ENCODE peak calls at places on chromosomes 3 and 15, in eight cellular contexts. P is neural progenitor cell; B is endothelial cell of umbilical vein; K is psoas muscle; R is suprapubic skin; I is CD8-positive, alpha-beta T cell; D is heart left ventricle; C is upper lobe of left lung. V is an unnamed sample. For H3K36me3 and H3K27me3, the result is how much of the 10 kb centered on the place peaks cover.

GRCh38 chr3:113151475-113152031 is 59.8 kb upstream of the BOC start:
- DNase-seq in I (no peak), C (no peak), R (no peak), P (no peak), K (peak), D (no peak), B (no peak), V (no peak)

GRCh38 chr15:57356636-57357035 is 19.7 kb upstream of the CGNL1 start:
- DNase-seq in R (no peak), P (peak), B (peak), I (no peak), K (no peak), C (no peak), D (no peak), V (no peak)

GRCh38 chr3:145767909-145768308 is 393.1 kb downstream of the PLOD2 start:
- DNase-seq in I (no peak), D (no peak), P (no peak), C (no peak), R (no peak), B (peak), K (no peak), V (no peak)

GRCh38 chr15:78372880-78373279 is 32.7 kb downstream of the CRABP1 start:
- DNase-seq in P (no peak), B (no peak), I (no peak), K (no peak), R (no peak), D (no peak), C (no peak), V (peak)

GRCh38 chr3:141021261-141021660 is 29.9 kb upstream of the SPSB4 start:
- DNase-seq in I (no peak), P (no peak), D (no peak), C (no peak), K (no peak), R (no peak), B (no peak), V (no peak)

GRCh38 chr15:77531191-77532000 is 101.3 kb downstream of the LINGO1 start:
- DNase-seq in I (no peak), C (no peak), R (no peak), K (peak), D (no peak), P (no peak), B (no peak), V (no peak)

GRCh38 chr3:194262345-194263305 is 88.5 kb downstream of the CPN2 start:
- DNase-seq in R (no peak), I (no peak), K (no peak), D (no peak), P (no peak), C (no peak), B (no peak), V (no peak)

GRCh38 chr15:72170691-72171090 is 26.9 kb downstream of the GRAMD2A start:
- DNase-seq in C (no peak), K (no peak), B (no peak), R (no peak), D (no peak), P (no peak), I (no peak), V (no peak)

GRCh38 chr3:73461582-73461981 is 163.2 kb downstream of the PDZRN3 start:
- DNase-seq in P (no peak), B (no peak), K (no peak), R (no peak), I (no peak), C (no peak), D (peak), V (no peak)

GRCh38 chr3:160810360-160810759 is 54.3 kb downstream of the PPM1L start:
- DNase-seq in I (no peak), C (no peak), D (no peak), B (no peak), K (peak), R (no peak), P (no peak), V (peak)

GRCh38 chr3:51998774-51999173 is 3.1 kb upstream of the RPL29 start:
- DNase-seq in I (no peak), P (no peak), R (no peak), K (no peak), C (no peak), D (no peak), B (no peak), V (no peak)

GRCh38 chr3:114404590-114404989 is 110.8 kb downstream of the TIGIT start:
- DNase-seq in K (no peak), I (no peak), B (peak), D (no peak), R (no peak), P (no peak), C (no peak), V (no peak)

GRCh38 chr15:39828374-39828931 is 45.8 kb upstream of the FSIP1 start:
- DNase-seq in K (no peak), B (peak), I (no peak), C (no peak), D (no peak), P (peak), R (no peak), V (peak)

GRCh38 chr15:67458449-67458848 is 62.5 kb upstream of the C15orf61 start:
- DNase-seq in I (no peak), D (no peak), K (no peak), B (no peak), C (no peak), P (no peak), R (no peak), V (no peak)

GRCh38 chr3:11774296-11774877 is 72.3 kb downstream of the TAMM41 start:
- DNase-seq in K (no peak), D (no peak), I (no peak), P (peak), R (no peak), C (peak), B (peak), V (peak)

GRCh38 chr15:97143847-97144711 is 813.6 kb downstream of the NR2F2 start:
- DNase-seq in K (no peak), R (no peak), I (no peak), P (peak), D (no peak), C (no peak), B (no peak), V (no peak)

GRCh38 chr3:124938896-124939295 is 4.3 kb upstream of the MUC13 start:
- DNase-seq in P (no peak), B (no peak), K (no peak), I (no peak), D (no peak), R (no peak), C (no peak), V (no peak)

GRCh38 chr15:101001056-101001455 is 81.9 kb downstream of the LRRK1 start:
- DNase-seq in B (no peak), R (no peak), D (no peak), I (no peak), C (no peak), P (no peak), K (no peak), V (no peak)

GRCh38 chr3:108406063-108406660 is 104.2 kb downstream of the MYH15 start:
- DNase-seq in D (no peak), R (no peak), C (no peak), P (no peak), I (no peak), K (no peak), B (no peak), V (no peak)

GRCh38 chr3:37536799-37537311 is 324.8 kb upstream of the CTDSPL start:
- DNase-seq in C (no peak), K (no peak), P (no peak), R (no peak), B (no peak), D (no peak), I (no peak), V (no peak)
- H3K27ac ChIP-seq in C (no peak), K (no peak), P (no peak), R (no peak), B (no peak), D (no peak), I (no peak), V (no peak)

GRCh38 chr3:100245146-100245545 is 15.6 kb upstream of the TBC1D23 start:
- DNase-seq in P (no peak), D (no peak), R (no peak), I (no peak), B (no peak), K (no peak), C (no peak), V (no peak)
- H3K36me3 ChIP-seq in P (under half), D (under half), R (under half), I (under half), B (under half), K (under half), C (under half), V (under half)

DNA sequence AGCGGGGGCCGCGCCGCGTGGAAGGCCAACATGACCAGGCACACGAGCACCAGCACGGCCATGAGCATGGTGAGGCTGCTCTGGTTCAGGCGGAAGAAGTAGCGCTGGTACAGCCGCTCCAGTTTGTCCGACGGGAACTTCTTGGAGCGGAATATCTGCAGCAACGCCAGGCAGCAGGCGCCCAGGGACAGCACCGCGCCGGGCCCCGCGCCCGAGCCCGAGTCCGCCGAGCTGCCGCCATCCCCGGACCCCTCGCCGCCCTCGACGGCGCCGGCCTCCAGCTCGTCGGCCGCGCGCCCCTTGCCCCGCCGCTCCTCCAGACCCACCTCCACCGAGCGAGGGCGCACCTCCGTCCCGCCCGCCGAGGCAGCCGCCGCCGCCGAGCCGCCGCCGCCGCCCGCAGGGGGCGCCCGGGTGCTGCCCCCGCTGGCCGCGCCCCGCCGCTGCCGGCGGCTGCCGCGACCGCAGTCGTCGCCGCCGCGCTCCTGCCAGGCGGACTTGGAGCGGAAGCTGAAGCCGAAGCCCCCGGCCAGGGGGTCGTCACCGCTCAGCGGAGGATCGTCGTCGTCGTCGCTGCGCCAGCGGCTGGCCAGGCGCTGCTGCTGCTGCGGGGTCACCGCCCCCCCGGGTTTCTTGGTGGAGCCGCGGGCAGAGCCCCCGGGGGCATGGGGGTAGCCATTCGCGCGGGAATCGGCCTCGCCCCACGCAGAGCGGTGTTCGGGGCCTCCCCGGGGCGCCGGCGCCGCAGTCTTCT is 964 bp downstream of the ADCY5 start:
- DNase-seq in B (no peak), R (no peak), P (peak), K (peak), D (peak), C (no peak), I (peak), V (no peak)
- H3K27me3 ChIP-seq in B (under half), R (half or more), P (half or more), K (half or more), D (under half), C (under half), I (under half), V (under half)

DNA sequence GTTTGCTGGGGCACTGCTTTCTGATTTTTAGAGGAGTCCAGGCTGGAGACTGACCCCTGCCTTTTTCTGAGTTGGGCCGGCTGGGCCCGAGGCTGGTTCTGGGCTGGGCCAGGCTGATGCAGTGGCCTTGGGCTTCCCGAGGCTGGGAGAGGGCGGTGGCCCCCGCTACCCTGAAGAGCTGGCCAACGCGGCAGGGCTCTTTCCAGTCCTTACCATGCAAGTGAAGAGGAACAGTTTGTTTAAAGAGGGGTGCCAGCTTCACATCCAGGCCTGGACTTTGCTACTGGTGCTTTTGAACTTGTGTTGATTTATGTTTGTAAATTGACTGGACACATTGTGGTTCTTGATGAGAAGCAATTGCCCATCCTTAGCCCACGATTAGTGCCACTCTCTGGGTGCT is 15.3 kb downstream of the IGF1R start:
- DNase-seq in I (no peak), D (no peak), C (no peak), B (no peak), K (no peak), P (no peak), R (no peak), V (no peak)
- H3K27ac ChIP-seq in I (no peak), D (no peak), C (no peak), B (no peak), K (no peak), P (no peak), R (no peak), V (no peak)

GRCh38 chr15:89326316-89326715 is 8.3 kb downstream of the POLG start:
- DNase-seq in C (no peak), I (no peak), P (no peak), D (no peak), R (no peak), B (no peak), K (no peak), V (no peak)

GRCh38 chr15:89328398-89329254 is 6.0 kb downstream of the POLG start:
- DNase-seq in C (no peak), R (no peak), I (no peak), B (no peak), P (no peak), D (no peak), K (no peak), V (no peak)

GRCh38 chr15:89329329-89330084 is 5.1 kb downstream of the POLG start:
- DNase-seq in I (peak), C (no peak), P (no peak), B (no peak), D (no peak), K (no peak), R (no peak), V (no peak)

GRCh38 chr15:89325039-89325803 is 9.4 kb downstream of the POLG start:
- DNase-seq in K (no peak), B (no peak), D (no peak), R (no peak), P (no peak), C (no peak), I (no peak), V (no peak)

GRCh38 chr15:89327113-89327512 is 7.5 kb downstream of the POLG start:
- DNase-seq in B (no peak), D (no peak), C (no peak), P (no peak), R (no peak), K (no peak), I (no peak), V (no peak)
- H3K36me3 ChIP-seq in B (half or more), D (half or more), C (half or more), P (under half), R (half or more), K (half or more), I (half or more), V (under half)

GRCh38 chr3:43997788-43998373 is 243.8 kb upstream of the TOPAZ1 start:
- DNase-seq in R (no peak), K (no peak), C (no peak), P (peak), I (no peak), B (no peak), D (no peak), V (no peak)
- H3K27me3 ChIP-seq in R (half or more), K (half or more), C (half or more), P (half or more), I (half or more), B (half or more), D (half or more), V (under half)

GRCh38 chr3:26474706-26475105 is 147.9 kb upstream of the LRRC3B start:
- DNase-seq in P (no peak), C (no peak), K (no peak), D (no peak), B (no peak), R (no peak), I (no peak), V (no peak)
- H3K27ac ChIP-seq in P (no peak), C (no peak), K (no peak), D (no peak), B (no peak), R (no peak), I (no peak), V (no peak)

V was measured in right lobe of liver.